ENCODE peak calls at places on chromosomes 3 and 15, in five cellular contexts. One of them, this sample, is unnamed.

GRCh38 chr3:10473581-10474438 is 31.6 kb downstream of the ATP2B2 start:
- DNase-seq in ovary: no peak
- DNase-seq in myocyte: no peak
- DNase-seq in fibroblast of lung: no peak
- DNase-seq in stimulated activated CD8-positive, alpha-beta memory T cell treated with anti-CD3 and anti-CD28 coated beads, Interleukin-7, amount 100 ng/mL, for 4 hours: no peak
- DNase-seq in this sample: no peak

GRCh38 chr3:117547956-117548550 is 838.5 kb downstream of the TUSC7 start:
- DNase-seq in stimulated activated CD8-positive, alpha-beta memory T cell treated with anti-CD3 and anti-CD28 coated beads, Interleukin-7, amount 100 ng/mL, for 4 hours: no peak
- DNase-seq in fibroblast of lung: peak; percentile 95
- DNase-seq in ovary: no peak
- DNase-seq in myocyte: peak; percentile 24
- DNase-seq in this sample: no peak

GRCh38 chr3:59982510-59982909 is 932.7 kb upstream of the CFAP20DC start:
- DNase-seq in stimulated activated CD8-positive, alpha-beta memory T cell treated with anti-CD3 and anti-CD28 coated beads, Interleukin-7, amount 100 ng/mL, for 4 hours: no peak
- DNase-seq in ovary: no peak
- DNase-seq in fibroblast of lung: no peak
- DNase-seq in myocyte: no peak
- DNase-seq in this sample: no peak

GRCh38 chr3:186239321-186239720 is 122.7 kb downstream of the DGKG start:
- DNase-seq in ovary: no peak
- DNase-seq in myocyte: peak; percentile 83
- DNase-seq in stimulated activated CD8-positive, alpha-beta memory T cell treated with anti-CD3 and anti-CD28 coated beads, Interleukin-7, amount 100 ng/mL, for 4 hours: no peak
- DNase-seq in fibroblast of lung: peak; percentile 24
- DNase-seq in this sample: peak; percentile 82

GRCh38 chr15:100598655-100599054 is 3.3 kb downstream of the LINS1 start:
- DNase-seq in myocyte: no peak
- DNase-seq in fibroblast of lung: no peak
- DNase-seq in ovary: no peak
- DNase-seq in stimulated activated CD8-positive, alpha-beta memory T cell treated with anti-CD3 and anti-CD28 coated beads, Interleukin-7, amount 100 ng/mL, for 4 hours: no peak
- DNase-seq in this sample: no peak

GRCh38 chr3:42589382-42590109 is 1.1 kb upstream of the SS18L2 start:
- DNase-seq in myocyte: no peak
- DNase-seq in stimulated activated CD8-positive, alpha-beta memory T cell treated with anti-CD3 and anti-CD28 coated beads, Interleukin-7, amount 100 ng/mL, for 4 hours: no peak
- DNase-seq in ovary: no peak
- DNase-seq in fibroblast of lung: no peak
- DNase-seq in this sample: no peak

GRCh38 chr15:101488300-101489164 is 975 bp downstream of the PCSK6 start:
- DNase-seq in stimulated activated CD8-positive, alpha-beta memory T cell treated with anti-CD3 and anti-CD28 coated beads, Interleukin-7, amount 100 ng/mL, for 4 hours: no peak
- DNase-seq in fibroblast of lung: no peak
- DNase-seq in myocyte: no peak
- DNase-seq in ovary: no peak
- DNase-seq in this sample: no peak

GRCh38 chr15:38176696-38177095 is 75.9 kb upstream of the SPRED1 start:
- DNase-seq in ovary: no peak
- DNase-seq in fibroblast of lung: peak; percentile 64
- DNase-seq in stimulated activated CD8-positive, alpha-beta memory T cell treated with anti-CD3 and anti-CD28 coated beads, Interleukin-7, amount 100 ng/mL, for 4 hours: no peak
- DNase-seq in myocyte: no peak
- DNase-seq in this sample: no peak

GRCh38 chr15:66748320-66748779 is 46.3 kb downstream of the SMAD6 start:
- DNase-seq in fibroblast of lung: peak; percentile 83
- DNase-seq in ovary: no peak
- DNase-seq in stimulated activated CD8-positive, alpha-beta memory T cell treated with anti-CD3 and anti-CD28 coated beads, Interleukin-7, amount 100 ng/mL, for 4 hours: no peak
- DNase-seq in myocyte: peak; percentile 30
- DNase-seq in this sample: no peak

GRCh38 chr3:177597325-177598109 is 400.2 kb upstream of the TBL1XR1 start:
- DNase-seq in stimulated activated CD8-positive, alpha-beta memory T cell treated with anti-CD3 and anti-CD28 coated beads, Interleukin-7, amount 100 ng/mL, for 4 hours: peak; percentile 4
- DNase-seq in myocyte: peak; percentile 61
- DNase-seq in fibroblast of lung: peak; percentile 85
- DNase-seq in ovary: peak; percentile 48
- DNase-seq in this sample: no peak

GRCh38 chr15:48168626-48169025 is 9.5 kb downstream of the MYEF2 start:
- DNase-seq in stimulated activated CD8-positive, alpha-beta memory T cell treated with anti-CD3 and anti-CD28 coated beads, Interleukin-7, amount 100 ng/mL, for 4 hours: no peak
- DNase-seq in fibroblast of lung: no peak
- DNase-seq in myocyte: no peak
- DNase-seq in ovary: no peak
- DNase-seq in this sample: no peak

GRCh38 chr3:49098910-49099630 is 5.2 kb upstream of the QRICH1 start:
- DNase-seq in stimulated activated CD8-positive, alpha-beta memory T cell treated with anti-CD3 and anti-CD28 coated beads, Interleukin-7, amount 100 ng/mL, for 4 hours: no peak
- DNase-seq in fibroblast of lung: no peak
- DNase-seq in ovary: no peak
- DNase-seq in myocyte: no peak
- DNase-seq in this sample: no peak

GRCh38 chr3:167814441-167814951 is 79.0 kb downstream of the SERPINI1 start:
- DNase-seq in myocyte: peak; percentile 48
- DNase-seq in ovary: no peak
- DNase-seq in stimulated activated CD8-positive, alpha-beta memory T cell treated with anti-CD3 and anti-CD28 coated beads, Interleukin-7, amount 100 ng/mL, for 4 hours: no peak
- DNase-seq in fibroblast of lung: peak; percentile 81
- DNase-seq in this sample: no peak

GRCh38 chr3:57974796-57975388 is 33.3 kb upstream of the FLNB start:
- DNase-seq in stimulated activated CD8-positive, alpha-beta memory T cell treated with anti-CD3 and anti-CD28 coated beads, Interleukin-7, amount 100 ng/mL, for 4 hours: no peak
- DNase-seq in fibroblast of lung: peak; percentile 91
- DNase-seq in ovary: no peak
- DNase-seq in myocyte: peak; percentile 59
- DNase-seq in this sample: peak; percentile 59

GRCh38 chr15:95326689-95327525 is 1003.6 kb upstream of the NR2F2 start:
- DNase-seq in stimulated activated CD8-positive, alpha-beta memory T cell treated with anti-CD3 and anti-CD28 coated beads, Interleukin-7, amount 100 ng/mL, for 4 hours: no peak
- DNase-seq in myocyte: peak; percentile 26
- DNase-seq in fibroblast of lung: no peak
- DNase-seq in ovary: peak; percentile 84
- DNase-seq in this sample: no peak

GRCh38 chr15:74643368-74644204 is 27.9 kb downstream of the CLK3 start:
- DNase-seq in fibroblast of lung: no peak
- DNase-seq in ovary: no peak
- DNase-seq in stimulated activated CD8-positive, alpha-beta memory T cell treated with anti-CD3 and anti-CD28 coated beads, Interleukin-7, amount 100 ng/mL, for 4 hours: no peak
- DNase-seq in myocyte: no peak
- DNase-seq in this sample: no peak

GRCh38 chr3:149784064-149784704 is 8.2 kb downstream of the ANKUB1 start:
- DNase-seq in myocyte: no peak
- DNase-seq in fibroblast of lung: no peak
- DNase-seq in ovary: no peak
- DNase-seq in stimulated activated CD8-positive, alpha-beta memory T cell treated with anti-CD3 and anti-CD28 coated beads, Interleukin-7, amount 100 ng/mL, for 4 hours: no peak
- DNase-seq in this sample: peak; percentile 16

GRCh38 chr15:77507911-77508310 is 87.2 kb downstream of the HMG20A start:
- DNase-seq in myocyte: peak; percentile 59
- DNase-seq in fibroblast of lung: peak; percentile 33
- DNase-seq in ovary: peak; percentile 66
- DNase-seq in stimulated activated CD8-positive, alpha-beta memory T cell treated with anti-CD3 and anti-CD28 coated beads, Interleukin-7, amount 100 ng/mL, for 4 hours: no peak
- DNase-seq in this sample: peak; percentile 60

GRCh38 chr15:31262901-31263671 is 63.5 kb upstream of the KLF13 start:
- DNase-seq in fibroblast of lung: peak; percentile 29
- DNase-seq in stimulated activated CD8-positive, alpha-beta memory T cell treated with anti-CD3 and anti-CD28 coated beads, Interleukin-7, amount 100 ng/mL, for 4 hours: no peak
- DNase-seq in myocyte: no peak
- DNase-seq in ovary: peak; percentile 11
- DNase-seq in this sample: no peak

GRCh38 chr15:26580943-26581342 is 191.9 kb downstream of the GABRB3 start:
- DNase-seq in ovary: no peak
- DNase-seq in myocyte: no peak
- DNase-seq in fibroblast of lung: no peak
- DNase-seq in stimulated activated CD8-positive, alpha-beta memory T cell treated with anti-CD3 and anti-CD28 coated beads, Interleukin-7, amount 100 ng/mL, for 4 hours: no peak
- DNase-seq in this sample: no peak

GRCh38 chr3:100492059-100492809 is at the start of gene TMEM45A:
- DNase-seq in fibroblast of lung: peak; percentile 97
- DNase-seq in myocyte: peak; percentile 94
- DNase-seq in stimulated activated CD8-positive, alpha-beta memory T cell treated with anti-CD3 and anti-CD28 coated beads, Interleukin-7, amount 100 ng/mL, for 4 hours: peak; percentile 46
- DNase-seq in ovary: peak; percentile 98
- DNase-seq in this sample: peak; percentile 98

GRCh38 chr15:37038716-37039106 is 61.6 kb downstream of the MEIS2 start:
- DNase-seq in ovary: no peak
- DNase-seq in myocyte: no peak
- DNase-seq in fibroblast of lung: no peak
- DNase-seq in stimulated activated CD8-positive, alpha-beta memory T cell treated with anti-CD3 and anti-CD28 coated beads, Interleukin-7, amount 100 ng/mL, for 4 hours: no peak
- DNase-seq in this sample: peak; percentile 40

GRCh38 chr3:29880809-29881208 is 599.9 kb downstream of the RBMS3 start:
- DNase-seq in fibroblast of lung: no peak
- DNase-seq in myocyte: no peak
- DNase-seq in stimulated activated CD8-positive, alpha-beta memory T cell treated with anti-CD3 and anti-CD28 coated beads, Interleukin-7, amount 100 ng/mL, for 4 hours: no peak
- DNase-seq in ovary: no peak
- DNase-seq in this sample: no peak

GRCh38 chr3:198067416-198067815 is 107.4 kb downstream of the LMLN start:
- DNase-seq in stimulated activated CD8-positive, alpha-beta memory T cell treated with anti-CD3 and anti-CD28 coated beads, Interleukin-7, amount 100 ng/mL, for 4 hours: no peak
- DNase-seq in myocyte: no peak
- DNase-seq in fibroblast of lung: no peak
- DNase-seq in ovary: no peak
- DNase-seq in this sample: no peak

GRCh38 chr15:51547656-51548055 is 74.9 kb downstream of the DMXL2 start:
- DNase-seq in myocyte: no peak
- DNase-seq in stimulated activated CD8-positive, alpha-beta memory T cell treated with anti-CD3 and anti-CD28 coated beads, Interleukin-7, amount 100 ng/mL, for 4 hours: no peak
- DNase-seq in fibroblast of lung: no peak
- DNase-seq in ovary: no peak
- DNase-seq in this sample: no peak

GRCh38 chr3:102790742-102791141 is 355.9 kb downstream of the ZPLD1 start:
- DNase-seq in myocyte: no peak
- DNase-seq in stimulated activated CD8-positive, alpha-beta memory T cell treated with anti-CD3 and anti-CD28 coated beads, Interleukin-7, amount 100 ng/mL, for 4 hours: no peak
- DNase-seq in ovary: no peak
- DNase-seq in fibroblast of lung: peak; percentile 67
- DNase-seq in this sample: no peak

GRCh38 chr3:62201438-62202035 is 171.8 kb downstream of the FEZF2 start:
- DNase-seq in stimulated activated CD8-positive, alpha-beta memory T cell treated with anti-CD3 and anti-CD28 coated beads, Interleukin-7, amount 100 ng/mL, for 4 hours: no peak
- DNase-seq in ovary: no peak
- DNase-seq in fibroblast of lung: peak; percentile 56
- DNase-seq in myocyte: peak; percentile 54
- DNase-seq in this sample: no peak

GRCh38 chr3:65149877-65150276 is 462.1 kb upstream of the ADAMTS9 start:
- DNase-seq in myocyte: no peak
- DNase-seq in ovary: no peak
- DNase-seq in stimulated activated CD8-positive, alpha-beta memory T cell treated with anti-CD3 and anti-CD28 coated beads, Interleukin-7, amount 100 ng/mL, for 4 hours: no peak
- DNase-seq in fibroblast of lung: no peak
- DNase-seq in this sample: no peak

GRCh38 chr15:70825841-70826240 is 28.1 kb downstream of the LARP6 start:
- DNase-seq in ovary: no peak
- DNase-seq in fibroblast of lung: no peak
- DNase-seq in stimulated activated CD8-positive, alpha-beta memory T cell treated with anti-CD3 and anti-CD28 coated beads, Interleukin-7, amount 100 ng/mL, for 4 hours: no peak
- DNase-seq in myocyte: no peak
- DNase-seq in this sample: no peak

This sample was measured in SJCRH30.